ENCODE peak calls at places on chromosomes 7 and 10, in four cellular contexts. Z is K562, W is HepG2, O is GM12878. Q is an unnamed sample.

GRCh38 chr7:75639071-75639892 is 99.5 kb downstream of the HIP1 start:
- DNase-seq in W (no peak), Z (peak), O (no peak), Q (peak)

GRCh38 chr10:14186245-14186644 is 144.5 kb downstream of the FRMD4A start:
- DNase-seq in O (no peak), W (peak), Z (peak), Q (no peak)

GRCh38 chr10:34150103-34150502 is 665.0 kb downstream of the PARD3 start:
- DNase-seq in O (no peak), Z (no peak), W (no peak), Q (no peak)

GRCh38 chr7:127809285-127809702 is 157.3 kb downstream of the SND1 start:
- DNase-seq in Z (no peak), O (no peak), W (no peak), Q (no peak)

GRCh38 chr7:118429141-118429540 is 204.6 kb downstream of the ANKRD7 start:
- DNase-seq in W (no peak), O (no peak), Z (no peak), Q (no peak)

GRCh38 chr10:120433176-120433575 is 23.9 kb upstream of the PLPP4 start:
- DNase-seq in W (no peak), Z (no peak), O (no peak), Q (no peak)

GRCh38 chr10:19168584-19168983 is 120.0 kb downstream of the MALRD1 start:
- DNase-seq in W (peak), Z (no peak), O (no peak), Q (peak)

GRCh38 chr7:105002-105401 is 87.4 kb upstream of the FAM20C start:
- DNase-seq in O (no peak), Z (no peak), W (no peak), Q (no peak)

GRCh38 chr7:104272767-104273384 is 55.5 kb upstream of the LHFPL3 start:
- DNase-seq in Z (peak), O (no peak), W (peak), Q (peak)

GRCh38 chr7:2807846-2808772 is 36.0 kb downstream of the GNA12 start:
- DNase-seq in W (no peak), O (no peak), Z (no peak), Q (peak)

GRCh38 chr10:102764340-102765257 is 20.9 kb downstream of the WBP1L start:
- DNase-seq in O (no peak), Z (no peak), W (no peak), Q (no peak)

GRCh38 chr7:22709857-22710256 is 17.1 kb upstream of the IL6 start:
- DNase-seq in W (no peak), O (no peak), Z (no peak), Q (no peak)

GRCh38 chr10:29150010-29150409 is 138.9 kb upstream of the LYZL1 start:
- DNase-seq in W (no peak), O (no peak), Z (no peak), Q (no peak)

GRCh38 chr7:156173346-156173745 is 361.1 kb upstream of the SHH start:
- DNase-seq in Z (no peak), W (no peak), O (no peak), Q (no peak)

GRCh38 chr7:140314571-140315480 is 83.5 kb downstream of the SLC37A3 start:
- DNase-seq in O (no peak), Z (no peak), W (no peak), Q (no peak)

GRCh38 chr10:50552308-50552707 is 71.4 kb downstream of the SGMS1 start:
- DNase-seq in Z (no peak), O (no peak), W (no peak), Q (no peak)

GRCh38 chr10:31102421-31102820 is 70.8 kb upstream of the ZNF438 start:
- DNase-seq in O (no peak), W (no peak), Z (no peak), Q (no peak)

GRCh38 chr7:49708590-49708989 is 64.8 kb upstream of the VWC2 start:
- DNase-seq in W (no peak), O (no peak), Z (no peak), Q (no peak)

GRCh38 chr10:87518937-87519336 is 14.2 kb downstream of the MINPP1 start:
- DNase-seq in O (no peak), Z (no peak), W (no peak), Q (no peak)

GRCh38 chr10:131980757-131981428 is 830 bp downstream of the BNIP3 start:
- DNase-seq in W (peak), O (no peak), Z (no peak), Q (no peak)

GRCh38 chr10:77041636-77042258 is 595.9 kb downstream of the KCNMA1 start:
- DNase-seq in O (no peak), Z (no peak), W (no peak), Q (no peak)

GRCh38 chr10:128568491-128568890 is 442.3 kb upstream of the MKI67 start:
- DNase-seq in Z (no peak), O (no peak), W (no peak), Q (no peak)

GRCh38 chr10:129533281-129533680 is 66.2 kb downstream of the MGMT start:
- DNase-seq in O (no peak), W (no peak), Z (no peak), Q (no peak)

GRCh38 chr10:60975716-60976115 is 31.7 kb upstream of the RHOBTB1 start:
- DNase-seq in W (no peak), Z (no peak), O (no peak), Q (no peak)

GRCh38 chr10:15238553-15239335 is 70.3 kb upstream of the NMT2 start:
- DNase-seq in O (no peak), W (no peak), Z (no peak), Q (no peak)

GRCh38 chr10:110758898-110759297 is 112.8 kb upstream of the PDCD4 start:
- DNase-seq in O (no peak), Z (no peak), W (no peak), Q (no peak)

GRCh38 chr10:60480865-60481563 is 91.3 kb upstream of the ANK3 start:
- DNase-seq in O (no peak), Z (no peak), W (no peak), Q (no peak)

GRCh38 chr7:111558948-111559347 is 3.3 kb downstream of the IMMP2L start:
- DNase-seq in W (no peak), Z (no peak), O (no peak), Q (no peak)

GRCh38 chr10:132619927-132620326 is 82.3 kb downstream of the INPP5A start:
- DNase-seq in O (no peak), W (no peak), Z (no peak), Q (no peak)

GRCh38 chr10:112122827-112123226 is 60.7 kb downstream of the GPAM start:
- DNase-seq in O (no peak), W (no peak), Z (no peak), Q (no peak)

GRCh38 chr10:113089581-113089980 is 139.5 kb downstream of the TCF7L2 start:
- DNase-seq in Z (no peak), O (no peak), W (no peak), Q (no peak)

GRCh38 chr10:50992972-50993766 is 81.1 kb upstream of the PRKG1 start:
- DNase-seq in O (no peak), W (no peak), Z (no peak), Q (no peak)

GRCh38 chr10:67923551-67923950 is 39.1 kb downstream of the SIRT1 start:
- DNase-seq in Z (no peak), O (no peak), W (no peak), Q (no peak)

GRCh38 chr10:67924136-67924535 is 39.7 kb downstream of the SIRT1 start:
- DNase-seq in Z (no peak), W (no peak), O (no peak), Q (no peak)

GRCh38 chr10:67926956-67927355 is 42.5 kb downstream of the SIRT1 start:
- DNase-seq in O (no peak), Z (no peak), W (no peak), Q (no peak)

GRCh38 chr10:67921065-67921464 is 36.6 kb downstream of the SIRT1 start:
- DNase-seq in Z (no peak), W (no peak), O (no peak), Q (no peak)

DNA sequence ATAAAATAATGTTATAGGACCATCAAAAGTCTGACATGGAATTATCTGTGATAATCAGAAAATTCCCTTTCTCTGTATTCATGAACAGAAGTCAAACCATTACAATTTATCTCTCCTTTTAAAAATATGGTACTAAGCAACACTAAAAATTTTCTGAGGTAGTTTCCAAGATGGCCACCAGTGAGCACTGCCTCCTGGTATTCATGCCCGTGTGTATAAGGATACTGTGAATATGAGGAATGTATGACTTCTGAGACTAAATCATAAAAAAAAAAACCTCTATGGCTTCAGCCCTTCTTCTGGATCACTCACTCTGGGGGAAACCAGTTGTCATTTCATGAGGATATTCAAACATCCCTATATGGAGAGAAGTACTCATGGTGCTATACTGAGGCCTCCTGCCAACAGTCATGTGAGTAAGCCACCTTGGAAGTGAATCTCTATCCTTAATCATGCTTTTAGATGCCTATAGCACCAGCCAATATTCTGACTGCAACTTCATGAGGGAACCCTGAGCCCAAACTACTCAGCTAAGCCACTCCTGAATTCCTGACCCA is 41.1 kb downstream of the SIRT1 start:
- DNase-seq in Z (no peak), O (no peak), W (no peak), Q (no peak)
- TF ChIP-seq TARDBP in Z (no peak), O (no peak), W (no peak), Q (no peak)

DNA sequence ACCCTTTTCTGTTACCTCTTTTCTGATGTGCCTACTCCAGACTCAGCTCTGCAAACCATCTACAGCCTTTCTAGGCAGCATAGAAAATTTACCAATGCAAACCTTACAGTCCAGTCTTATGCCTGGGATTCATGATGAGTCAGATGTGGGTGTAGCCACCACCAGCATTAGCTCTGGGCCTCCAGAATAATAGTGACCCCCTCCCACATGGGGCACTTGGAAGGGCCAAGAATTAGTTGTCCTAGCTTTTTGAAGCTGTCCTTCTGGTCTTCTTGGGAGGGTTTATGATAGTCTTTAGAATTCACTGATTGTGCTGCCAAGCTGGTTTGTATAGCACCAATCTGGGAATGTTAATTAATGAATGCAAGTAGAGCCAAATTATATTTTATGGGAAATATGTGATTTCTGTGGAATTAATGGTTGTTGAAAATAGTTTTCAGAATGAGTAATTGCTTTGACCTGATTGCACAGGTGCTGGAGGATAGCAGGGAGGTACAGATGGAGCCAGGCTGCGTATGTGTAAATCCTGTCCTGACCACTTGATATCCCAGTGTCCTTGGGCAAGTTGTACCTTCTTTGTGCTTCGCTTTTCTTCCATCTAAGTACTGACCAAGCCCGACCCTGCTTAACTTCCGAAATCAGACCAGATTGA is 94.8 kb downstream of the CPED1 start:
- DNase-seq in W (no peak), Z (peak), O (no peak), Q (no peak)
- TF ChIP-seq FOXM1 in W (no peak), Z (no peak), O (no peak), Q (no peak)

GRCh38 chr10:71396084-71396713 is 521 bp upstream of the CDH23 start:
- DNase-seq in W (no peak), Z (peak), O (no peak), Q (peak)
- TF ChIP-seq TARDBP in W (no peak), Z (no peak), O (no peak), Q (no peak)

DNA sequence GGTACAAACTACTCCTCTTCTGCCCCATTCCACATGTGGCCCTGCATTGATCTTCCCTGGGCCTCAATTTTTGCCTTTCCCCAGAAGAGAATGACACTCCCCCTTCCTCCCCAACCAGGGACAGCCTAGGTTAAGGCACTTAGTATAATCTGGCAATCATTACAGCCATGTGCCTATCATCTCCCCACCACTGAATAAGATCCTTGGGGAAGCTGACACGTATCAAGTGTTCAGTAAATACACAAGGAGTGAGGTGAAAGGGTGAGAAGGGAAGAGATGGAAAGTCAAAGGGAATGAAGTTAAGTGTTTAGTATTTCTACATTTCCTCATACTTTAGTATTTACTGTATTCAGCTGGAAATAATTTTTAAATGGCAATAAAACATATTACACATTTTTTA is 31.9 kb downstream of the FBXW4 start:
- DNase-seq in W (no peak), Z (no peak), O (no peak), Q (no peak)
- TF ChIP-seq FOXM1 in W (no peak), Z (no peak), O (no peak), Q (no peak)

GRCh38 chr7:82562716-82563404 is 119.3 kb upstream of the CACNA2D1 start:
- DNase-seq in Z (no peak), W (no peak), O (no peak), Q (no peak)
- TF ChIP-seq TARDBP in Z (no peak), W (no peak), O (no peak), Q (no peak)

GRCh38 chr10:6305762-6306321 is 103.1 kb downstream of the PFKFB3 start:
- DNase-seq in O (no peak), W (no peak), Z (no peak), Q (no peak)
- TF ChIP-seq FOXM1 in O (no peak), W (no peak), Z (no peak), Q (no peak)

GRCh38 chr7:20116869-20117268 is 100.3 kb downstream of the MACC1 start:
- DNase-seq in Z (no peak), O (no peak), W (no peak), Q (no peak)

GRCh38 chr7:20111821-20112542 is 105.2 kb downstream of the MACC1 start:
- DNase-seq in W (no peak), O (no peak), Z (no peak), Q (no peak)

GRCh38 chr7:20113423-20114027 is 103.7 kb downstream of the MACC1 start:
- DNase-seq in W (no peak), O (peak), Z (no peak), Q (no peak)

GRCh38 chr7:20112646-20113045 is 104.5 kb downstream of the MACC1 start:
- DNase-seq in Z (no peak), O (no peak), W (no peak), Q (no peak)

GRCh38 chr7:20114463-20114862 is 102.7 kb downstream of the MACC1 start:
- DNase-seq in Z (no peak), O (peak), W (no peak), Q (no peak)
- TF ChIP-seq TARDBP in Z (no peak), O (no peak), W (no peak), Q (no peak)

GRCh38 chr7:55285665-55286064 is 79.5 kb upstream of the LANCL2 start:
- DNase-seq in Z (no peak), W (no peak), O (no peak), Q (no peak)

GRCh38 chr7:55286666-55287065 is 78.5 kb upstream of the LANCL2 start:
- DNase-seq in W (no peak), Z (no peak), O (no peak), Q (no peak)

GRCh38 chr7:55288070-55288824 is 76.9 kb upstream of the LANCL2 start:
- DNase-seq in Z (no peak), W (no peak), O (no peak), Q (peak)
- TF ChIP-seq FOXM1 in Z (no peak), W (no peak), O (no peak), Q (no peak)

GRCh38 chr7:17042211-17042610 is 160.4 kb upstream of the AGR3 start:
- DNase-seq in O (no peak), W (no peak), Z (no peak), Q (no peak)
- TF ChIP-seq TARDBP in O (no peak), W (no peak), Z (no peak), Q (no peak)